ENCODE peak calls at places on chromosome 20, in four cellular contexts. D is GM12878, W is SK-N-SH, F is HepG2. R is an unnamed sample. For H3K36me3, the result is how much of the 10 kb centered on the place peaks cover.

GRCh38 chr20:52340036-52340634 is 148.6 kb upstream of the ZFP64 start:
- DNase-seq in D (no peak), W (no peak), F (peak), R (no peak)

GRCh38 chr20:34516874-34517542 is 786 bp downstream of the DYNLRB1 start:
- DNase-seq in D (no peak), W (peak), F (no peak), R (no peak)

GRCh38 chr20:22341508-22341907 is 242.9 kb downstream of the FOXA2 start:
- DNase-seq in D (no peak), W (no peak), F (peak), R (no peak)

GRCh38 chr20:10655723-10656122 is 18.1 kb downstream of the JAG1 start:
- DNase-seq in D (no peak), W (no peak), F (no peak), R (no peak)

GRCh38 chr20:2752631-2753455 is 47.6 kb downstream of the CPXM1 start:
- DNase-seq in D (no peak), W (no peak), F (peak), R (peak)

GRCh38 chr20:478949-479429 is 16.7 kb upstream of the TBC1D20 start:
- DNase-seq in D (no peak), W (peak), F (peak), R (peak)

GRCh38 chr20:7926767-7927166 is 13.5 kb downstream of the HAO1 start:
- DNase-seq in D (no peak), W (peak), F (peak), R (no peak)

GRCh38 chr20:31581391-31581790 is 23.7 kb upstream of the ID1 start:
- DNase-seq in D (no peak), W (no peak), F (no peak), R (no peak)

GRCh38 chr20:63317601-63318291 is 24.8 kb downstream of the COL20A1 start:
- DNase-seq in D (no peak), W (no peak), F (no peak), R (no peak)

GRCh38 chr20:5400164-5400762 is 83.5 kb upstream of the PROKR2 start:
- DNase-seq in D (no peak), W (no peak), F (peak), R (peak)

GRCh38 chr20:24798930-24799705 is 150.0 kb upstream of the CST7 start:
- DNase-seq in D (no peak), W (peak), F (no peak), R (no peak)

GRCh38 chr20:35264755-35265154 is 13.2 kb downstream of the MMP24OS start:
- DNase-seq in D (no peak), W (no peak), F (peak), R (no peak)

GRCh38 chr20:51650685-51651134 is 108.2 kb upstream of the NFATC2 start:
- DNase-seq in D (no peak), W (no peak), F (no peak), R (no peak)

GRCh38 chr20:63102720-63103375 is 96.1 kb upstream of the BHLHE23 start:
- DNase-seq in D (no peak), W (peak), F (no peak), R (no peak)

GRCh38 chr20:5504061-5504739 is 187.4 kb upstream of the PROKR2 start:
- DNase-seq in D (no peak), W (peak), F (peak), R (no peak)

GRCh38 chr20:31908424-31908823 is 38.0 kb downstream of the TTLL9 start:
- DNase-seq in D (no peak), W (no peak), F (no peak), R (no peak)

GRCh38 chr20:39289316-39289715 is 327.2 kb downstream of the DHX35 start:
- DNase-seq in D (no peak), W (no peak), F (no peak), R (no peak)

GRCh38 chr20:46592580-46593362 is 42.3 kb upstream of the OCSTAMP start:
- DNase-seq in D (no peak), W (no peak), F (peak), R (no peak)

GRCh38 chr20:35561268-35561667 is 19.4 kb downstream of the ERGIC3 start:
- DNase-seq in D (no peak), W (peak), F (peak), R (peak)

GRCh38 chr20:56750430-56750829 is 121.3 kb downstream of the TFAP2C start:
- DNase-seq in D (no peak), W (no peak), F (no peak), R (no peak)

GRCh38 chr20:62219101-62219991 is 732 bp downstream of the HRH3 start:
- DNase-seq in D (no peak), W (peak), F (no peak), R (no peak)

GRCh38 chr20:34301587-34302311 is 1.4 kb downstream of the AHCY start:
- DNase-seq in D (no peak), W (no peak), F (no peak), R (no peak)

GRCh38 chr20:4666001-4666470 is 55.7 kb upstream of the PRND start:
- DNase-seq in D (no peak), W (no peak), F (no peak), R (no peak)

GRCh38 chr20:63098195-63098810 is 91.5 kb upstream of the BHLHE23 start:
- DNase-seq in D (no peak), W (no peak), F (no peak), R (no peak)

GRCh38 chr20:11372831-11373230 is 544.9 kb upstream of the BTBD3 start:
- DNase-seq in D (no peak), W (no peak), F (no peak), R (no peak)

GRCh38 chr20:38927902-38928578 is 1.8 kb downstream of the FAM83D start:
- DNase-seq in D (no peak), W (no peak), F (no peak), R (no peak)

GRCh38 chr20:47727909-47728361 is 57.3 kb downstream of the SULF2 start:
- DNase-seq in D (no peak), W (no peak), F (no peak), R (no peak)

GRCh38 chr20:8082999-8083398 is 49.1 kb upstream of the PLCB1 start:
- DNase-seq in D (no peak), W (no peak), F (no peak), R (no peak)

GRCh38 chr20:33677991-33678431 is 3.8 kb upstream of the NECAB3 start:
- DNase-seq in D (no peak), W (no peak), F (no peak), R (no peak)

GRCh38 chr20:47146703-47147102 is 209.8 kb downstream of the ZMYND8 start:
- DNase-seq in D (no peak), W (no peak), F (peak), R (peak)

GRCh38 chr20:17967595-17968365 is 814 bp downstream of the SNX5 start:
- DNase-seq in D (no peak), W (no peak), F (no peak), R (no peak)

GRCh38 chr20:61525781-61526431 is 273.8 kb downstream of the CDH4 start:
- DNase-seq in D (no peak), W (no peak), F (no peak), R (no peak)

GRCh38 chr20:38805958-38806854 is 709 bp downstream of the PPP1R16B start:
- DNase-seq in D (no peak), W (peak), F (no peak), R (no peak)

GRCh38 chr20:31560094-31560899 is 44.8 kb upstream of the ID1 start:
- DNase-seq in D (no peak), W (peak), F (peak), R (peak)

GRCh38 chr20:52783769-52784168 is 188.4 kb upstream of the TSHZ2 start:
- DNase-seq in D (no peak), W (no peak), F (peak), R (peak)

GRCh38 chr20:39935921-39936320 is 753.1 kb downstream of the MAFB start:
- DNase-seq in D (no peak), W (no peak), F (no peak), R (no peak)

GRCh38 chr20:1478566-1478965 is 11.9 kb upstream of the NSFL1C start:
- DNase-seq in D (no peak), W (no peak), F (no peak), R (no peak)

GRCh38 chr20:53800883-53801604 is 207.4 kb upstream of the ZNF217 start:
- DNase-seq in D (no peak), W (no peak), F (peak), R (no peak)

GRCh38 chr20:53805895-53806384 is 212.3 kb upstream of the ZNF217 start:
- DNase-seq in D (no peak), W (no peak), F (no peak), R (no peak)

GRCh38 chr20:53804920-53805894 is 211.6 kb upstream of the ZNF217 start:
- DNase-seq in D (no peak), W (no peak), F (no peak), R (no peak)

GRCh38 chr20:53801609-53802370 is 208.2 kb upstream of the ZNF217 start:
- DNase-seq in D (no peak), W (no peak), F (no peak), R (no peak)

GRCh38 chr20:53803492-53804155 is 210.0 kb upstream of the ZNF217 start:
- DNase-seq in D (no peak), W (no peak), F (no peak), R (no peak)
- H3K36me3 ChIP-seq in D (under half), W (under half), F (under half), R (under half)

GRCh38 chr20:58524814-58525213 is 9.6 kb upstream of the APCDD1L start:
- DNase-seq in D (no peak), W (no peak), F (no peak), R (no peak)
- TF ChIP-seq YY1 in D (no peak), W (no peak), F (no peak), R (no peak)

DNA sequence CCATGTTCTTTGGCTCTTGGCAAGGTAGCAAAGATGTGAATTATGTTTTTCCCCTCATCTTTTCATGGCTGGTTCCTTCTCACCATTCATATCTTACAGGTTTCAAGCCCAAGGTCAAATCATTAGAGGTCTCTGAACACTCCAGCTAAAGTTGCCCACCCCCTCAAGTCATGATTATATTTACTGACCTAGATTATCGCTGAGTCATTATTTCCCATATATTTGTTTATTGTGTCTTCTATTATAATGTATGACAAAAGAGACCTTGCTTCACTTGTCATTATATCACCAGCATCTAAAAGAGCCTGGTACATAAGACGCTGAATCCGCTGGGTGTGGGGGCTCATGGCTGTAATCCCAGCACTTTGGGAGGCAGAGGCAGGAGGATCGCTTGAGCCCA is 12.4 kb downstream of the DSN1 start:
- DNase-seq in D (no peak), W (no peak), F (no peak), R (no peak)
- H3K36me3 ChIP-seq in D (under half), W (under half), F (under half), R (half or more)

GRCh38 chr20:54284928-54285704 is 77.2 kb downstream of the PFDN4 start:
- DNase-seq in D (no peak), W (no peak), F (no peak), R (no peak)
- TF ChIP-seq YY1 in D (no peak), W (no peak), F (no peak), R (no peak)

GRCh38 chr20:58996226-58996611 is 10.8 kb downstream of the CTSZ start:
- DNase-seq in D (no peak), W (no peak), F (no peak), R (no peak)

GRCh38 chr20:58998656-58999055 is 8.4 kb downstream of the CTSZ start:
- DNase-seq in D (no peak), W (no peak), F (no peak), R (no peak)

GRCh38 chr20:58995461-58996225 is 11.4 kb downstream of the CTSZ start:
- DNase-seq in D (no peak), W (no peak), F (peak), R (no peak)

GRCh38 chr20:58994390-58995159 is 12.5 kb downstream of the CTSZ start:
- DNase-seq in D (no peak), W (no peak), F (no peak), R (no peak)

GRCh38 chr20:58997141-58997770 is 9.8 kb downstream of the CTSZ start:
- DNase-seq in D (no peak), W (no peak), F (no peak), R (no peak)
- H3K36me3 ChIP-seq in D (half or more), W (under half), F (under half), R (half or more)

GRCh38 chr20:19886666-19887288 is 128.7 kb downstream of the RIN2 start:
- DNase-seq in D (no peak), W (no peak), F (no peak), R (no peak)
- TF ChIP-seq YY1 in D (no peak), W (no peak), F (no peak), R (no peak)